ENCODE peak calls at places on chromosomes 13 and 19, in seven cellular contexts. E is GM23338, C is colonic mucosa, U is psoas muscle, R is mucosa of descending colon, Q is fibroblast of lung, A is pancreas. V is an unnamed sample. For H3K4me1, the result is how much of the 10 kb centered on the place peaks cover.

GRCh38 chr13:113904411-113904810 is 40.5 kb upstream of the GAS6 start:
- DNase-seq in C (peak), U (peak), Q (no peak), A (peak), E (peak), R (peak), V (peak)

GRCh38 chr19:29040951-29041350 is 172.0 kb downstream of the UQCRFS1 start:
- DNase-seq in Q (no peak), U (no peak), C (no peak), R (no peak), A (no peak), E (peak), V (no peak)

GRCh38 chr19:1236566-1236965 is 1.2 kb downstream of the CBARP start:
- DNase-seq in A (no peak), E (no peak), U (no peak), R (no peak), C (no peak), Q (no peak), V (no peak)

GRCh38 chr13:41813426-41813825 is 147.5 kb downstream of the VWA8 start:
- DNase-seq in Q (peak), U (no peak), R (no peak), C (no peak), E (no peak), A (no peak), V (no peak)

GRCh38 chr13:32751340-32751739 is 165.1 kb downstream of the PDS5B start:
- DNase-seq in U (no peak), A (no peak), R (no peak), E (no peak), C (no peak), Q (no peak), V (no peak)

GRCh38 chr19:40811478-40812341 is 12.7 kb downstream of the EGLN2 start:
- DNase-seq in C (peak), Q (no peak), U (no peak), A (no peak), R (peak), E (peak), V (no peak)

GRCh38 chr13:27978301-27978968 is 9.3 kb upstream of the CDX2 start:
- DNase-seq in U (no peak), R (peak), A (no peak), C (peak), E (peak), Q (no peak), V (no peak)

GRCh38 chr13:50543767-50544166 is 299.7 kb downstream of the DLEU7 start:
- DNase-seq in Q (peak), U (peak), A (no peak), C (no peak), R (no peak), E (peak), V (peak)

GRCh38 chr19:23996549-23996948 is 81.9 kb downstream of the ZNF726 start:
- DNase-seq in C (no peak), U (no peak), A (no peak), E (peak), Q (no peak), R (no peak), V (no peak)

GRCh38 chr19:54674021-54674617 is 11.3 kb downstream of the LILRB4 start:
- DNase-seq in A (no peak), Q (no peak), U (no peak), R (no peak), C (no peak), E (peak), V (no peak)

GRCh38 chr13:98403076-98403475 is 173.8 kb downstream of the STK24 start:
- DNase-seq in Q (no peak), C (no peak), R (no peak), A (no peak), U (no peak), E (no peak), V (no peak)

GRCh38 chr13:98406971-98407370 is 169.9 kb downstream of the STK24 start:
- DNase-seq in R (no peak), U (no peak), C (no peak), E (no peak), Q (no peak), A (no peak), V (no peak)

GRCh38 chr13:98406475-98406874 is 170.4 kb downstream of the STK24 start:
- DNase-seq in U (no peak), A (no peak), E (no peak), Q (no peak), R (no peak), C (no peak), V (no peak)

GRCh38 chr13:98405690-98406344 is 171.1 kb downstream of the STK24 start:
- DNase-seq in U (no peak), E (no peak), C (no peak), Q (no peak), R (peak), A (no peak), V (no peak)

GRCh38 chr13:98405107-98405571 is 171.8 kb downstream of the STK24 start:
- DNase-seq in C (no peak), U (no peak), R (no peak), A (no peak), Q (peak), E (peak), V (no peak)
- TF ChIP-seq CTCF in C (no peak), U (no peak), R (no peak), A (no peak), Q (no peak), E (peak), V (no peak)

GRCh38 chr19:38163419-38164290 is 60.4 kb downstream of the DPF1 start:
- DNase-seq in R (no peak), A (no peak), E (no peak), U (no peak), Q (no peak), C (no peak), V (no peak)

GRCh38 chr19:38165335-38165734 is 58.7 kb downstream of the DPF1 start:
- DNase-seq in Q (no peak), A (no peak), C (no peak), R (no peak), U (no peak), E (no peak), V (no peak)

GRCh38 chr19:38162094-38162493 is 61.9 kb downstream of the DPF1 start:
- DNase-seq in C (no peak), A (no peak), U (no peak), Q (peak), E (no peak), R (no peak), V (no peak)

GRCh38 chr19:38162632-38163031 is 61.4 kb downstream of the DPF1 start:
- DNase-seq in Q (no peak), A (no peak), U (no peak), C (no peak), R (no peak), E (no peak), V (no peak)

DNA sequence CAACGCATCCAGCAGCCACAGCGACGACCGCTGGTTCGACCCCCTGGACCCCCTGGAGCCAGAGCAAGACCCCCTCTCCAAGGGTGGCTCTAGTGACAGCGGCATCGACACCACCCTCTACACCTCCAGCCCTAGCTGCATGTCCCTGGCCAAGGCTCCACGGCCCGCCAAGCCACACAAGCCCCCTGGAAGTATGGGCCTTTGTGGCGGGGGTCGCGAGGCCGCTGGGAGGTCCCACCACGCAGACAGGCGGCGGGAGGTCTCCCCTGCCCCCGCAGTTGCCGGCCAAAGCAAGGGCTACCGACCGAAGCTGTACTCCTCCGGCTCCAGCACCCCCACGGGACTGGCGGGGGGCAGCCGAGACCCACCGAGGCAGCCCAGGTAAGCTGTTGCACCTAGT is 59.5 kb downstream of the DPF1 start:
- DNase-seq in E (no peak), R (no peak), Q (no peak), C (no peak), U (no peak), A (no peak), V (no peak)
- H3K4me1 ChIP-seq in E (under half), R (under half), Q (under half), C (under half), U (under half), A (under half), V (under half)

GRCh38 chr19:7872306-7873204 is 1.6 kb downstream of the PRR36 start:
- DNase-seq in Q (no peak), U (no peak), E (no peak), C (no peak), A (no peak), R (no peak), V (peak)

GRCh38 chr19:7877249-7877836 is 3.2 kb upstream of the PRR36 start:
- DNase-seq in R (no peak), Q (no peak), E (no peak), C (no peak), A (no peak), U (no peak), V (no peak)

GRCh38 chr19:7874080-7874856 is at the start of gene PRR36:
- DNase-seq in C (no peak), E (peak), R (no peak), Q (no peak), A (peak), U (no peak), V (peak)

GRCh38 chr19:7873304-7874079 is 698 bp downstream of the PRR36 start:
- DNase-seq in E (peak), R (no peak), U (no peak), Q (no peak), A (no peak), C (no peak), V (peak)

DNA sequence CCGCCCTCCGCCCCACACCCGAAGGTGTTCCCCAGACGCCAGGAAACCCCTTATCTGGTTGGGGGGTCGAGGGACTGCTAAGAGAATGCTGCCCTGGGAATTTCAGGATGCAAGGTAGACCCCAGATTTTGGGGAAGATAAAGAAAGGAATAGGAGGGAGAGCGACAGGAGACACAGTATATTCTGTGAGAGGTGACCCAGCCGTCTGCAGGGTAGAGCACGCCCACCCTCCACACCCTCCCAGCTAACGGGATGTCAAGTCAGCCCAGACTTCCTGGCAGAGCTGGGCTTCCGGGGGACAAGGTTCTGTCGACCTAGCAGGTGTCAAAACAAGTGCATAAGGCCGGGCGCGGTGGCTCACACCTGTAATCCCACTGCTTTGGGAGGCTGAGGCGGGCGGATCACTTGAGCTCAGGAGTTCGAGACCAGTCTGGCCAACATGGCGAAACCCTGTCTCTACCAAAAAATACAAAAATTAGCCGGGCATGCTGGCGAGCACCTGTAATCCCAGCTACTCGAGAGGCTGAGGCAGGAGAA is 735 bp upstream of the PRR36 start:
- DNase-seq in Q (no peak), U (no peak), E (peak), C (no peak), A (no peak), R (no peak), V (no peak)
- TF ChIP-seq CTCF in Q (no peak), U (no peak), E (no peak), C (no peak), A (no peak), R (no peak), V (no peak)

GRCh38 chr19:44618640-44619357 is 5.4 kb downstream of the IGSF23 start:
- DNase-seq in E (no peak), C (no peak), Q (no peak), A (no peak), R (no peak), U (no peak), V (no peak)

GRCh38 chr19:44623080-44623479 is 9.7 kb downstream of the IGSF23 start:
- DNase-seq in E (no peak), A (no peak), U (no peak), C (no peak), Q (peak), R (no peak), V (peak)

GRCh38 chr19:44623626-44624025 is 10.3 kb downstream of the IGSF23 start:
- DNase-seq in C (no peak), E (no peak), Q (no peak), U (no peak), R (no peak), A (no peak), V (no peak)

GRCh38 chr19:44621367-44621766 is 8.0 kb downstream of the IGSF23 start:
- DNase-seq in R (no peak), Q (no peak), E (no peak), C (no peak), A (no peak), U (no peak), V (no peak)

GRCh38 chr19:44620667-44621066 is 7.3 kb downstream of the IGSF23 start:
- DNase-seq in E (no peak), R (no peak), A (no peak), C (no peak), U (no peak), Q (peak), V (no peak)
- H3K4me1 ChIP-seq in E (under half), R (under half), A (under half), C (under half), U (under half), Q (under half), V (under half)